ENCODE peak calls at places on chromosomes 5 and 9, in five cellular contexts. U, E, Z, A and G are unnamed samples.

GRCh38 chr5:151378616-151379015 is 31.3 kb upstream of the SLC36A2 start:
- DNase-seq in U (no peak), E (no peak), Z (no peak), A (no peak), G (no peak)

GRCh38 chr5:173237821-173238220 is 2.8 kb upstream of the NKX2-5 start:
- DNase-seq in U (no peak), E (no peak), Z (no peak), A (no peak), G (no peak)

GRCh38 chr5:173412566-173412965 is 84.4 kb upstream of the STC2 start:
- DNase-seq in U (no peak), E (no peak), Z (no peak), A (no peak), G (no peak)

GRCh38 chr5:94613583-94613982 is 4.8 kb downstream of the KIAA0825 start:
- DNase-seq in U (no peak), E (no peak), Z (peak; percentile 11), A (no peak), G (no peak)

GRCh38 chr9:108072740-108073139 is 583.2 kb upstream of the KLF4 start:
- DNase-seq in U (no peak), E (no peak), Z (no peak), A (no peak), G (no peak)

GRCh38 chr5:146805099-146805498 is 73.5 kb downstream of the PPP2R2B start:
- DNase-seq in U (no peak), E (no peak), Z (no peak), A (no peak), G (no peak)

GRCh38 chr5:55982957-55983381 is 11.8 kb downstream of the IL6ST start:
- DNase-seq in U (no peak), E (no peak), Z (peak; percentile 11), A (no peak), G (no peak)

GRCh38 chr5:97181856-97182545 is 1.0 kb downstream of the RIOK2 start:
- DNase-seq in U (no peak), E (no peak), Z (no peak), A (no peak), G (no peak)

GRCh38 chr9:38761334-38761733 is 41.4 kb upstream of the FAM240B start:
- DNase-seq in U (no peak), E (no peak), Z (no peak), A (no peak), G (no peak)

GRCh38 chr5:114361724-114362196 is at the start of gene KCNN2:
- DNase-seq in U (no peak), E (no peak), Z (peak; percentile 83), A (no peak), G (no peak)

GRCh38 chr5:179143446-179143845 is 83.3 kb downstream of the ZNF354C start:
- DNase-seq in U (no peak), E (no peak), Z (no peak), A (no peak), G (no peak)

GRCh38 chr5:101897914-101898313 is 398.2 kb downstream of the SLCO4C1 start:
- DNase-seq in U (peak; percentile 65), E (no peak), Z (peak; percentile 11), A (no peak), G (no peak)

GRCh38 chr5:135335031-135335828 is 63.8 kb downstream of the MACROH2A1 start:
- DNase-seq in U (no peak), E (no peak), Z (no peak), A (no peak), G (no peak)

GRCh38 chr5:50874277-50874984 is 208.0 kb downstream of the PARP8 start:
- DNase-seq in U (no peak), E (no peak), Z (no peak), A (no peak), G (no peak)

GRCh38 chr9:73073337-73074175 is 78.1 kb upstream of the ANXA1 start:
- DNase-seq in U (no peak), E (no peak), Z (no peak), A (no peak), G (no peak)

GRCh38 chr5:68911840-68912690 is 181.7 kb upstream of the SLC30A5 start:
- DNase-seq in U (no peak), E (no peak), Z (no peak), A (no peak), G (no peak)

GRCh38 chr9:126240835-126241234 is 85.8 kb upstream of the MVB12B start:
- DNase-seq in U (no peak), E (no peak), Z (no peak), A (no peak), G (no peak)

GRCh38 chr9:131010482-131011273 is 1.7 kb downstream of the LAMC3 start:
- DNase-seq in U (no peak), E (no peak), Z (no peak), A (no peak), G (no peak)